ENCODE peak calls at places on chromosomes 13 and 19, in seven cellular contexts. S is AG04450; N is NCI-H2107; T is stimulated activated CD8-positive, alpha-beta memory T cell treated with anti-CD3 and anti-CD28 coated beads, Interleukin-4, amount 100 ng/mL, for 24 hours; Z is SW 1271; V is stomach; C is ascending aorta. E is an unnamed sample.

GRCh38 chr19:51690359-51691121 is 2.6 kb upstream of the SPACA6 start:
- DNase-seq in S (peak), Z (no peak), T (peak), N (peak), V (peak), C (no peak), E (peak)

GRCh38 chr13:99657848-99658265 is 156.6 kb downstream of the TM9SF2 start:
- DNase-seq in T (no peak), V (peak), Z (no peak), C (no peak), N (no peak), S (no peak), E (no peak)

GRCh38 chr19:41296323-41296935 is 13.5 kb upstream of the CCDC97 start:
- DNase-seq in C (no peak), N (no peak), V (no peak), T (no peak), S (no peak), Z (no peak), E (no peak)

GRCh38 chr19:10364644-10365043 is 15.7 kb downstream of the TYK2 start:
- DNase-seq in T (no peak), C (no peak), Z (no peak), N (no peak), V (no peak), S (no peak), E (no peak)

GRCh38 chr13:33275916-33276315 is 9.6 kb downstream of the STARD13 start:
- DNase-seq in V (no peak), Z (no peak), S (no peak), C (no peak), T (no peak), N (no peak), E (no peak)

GRCh38 chr13:29756506-29756905 is 93.9 kb downstream of the UBL3 start:
- DNase-seq in N (no peak), C (no peak), S (no peak), T (no peak), V (no peak), Z (no peak), E (no peak)

GRCh38 chr13:77767413-77767812 is 69.9 kb downstream of the SLAIN1 start:
- DNase-seq in Z (no peak), S (no peak), N (no peak), C (no peak), T (no peak), V (no peak), E (no peak)

GRCh38 chr19:14428882-14429416 is 4.2 kb upstream of the PKN1 start:
- DNase-seq in S (no peak), T (no peak), V (no peak), Z (no peak), N (no peak), C (no peak), E (peak)

GRCh38 chr13:60654405-60654804 is 257.4 kb downstream of the TDRD3 start:
- DNase-seq in T (no peak), N (no peak), S (no peak), Z (no peak), V (peak), C (no peak), E (no peak)

GRCh38 chr13:47843005-47843404 is 158.1 kb downstream of the SUCLA2 start:
- DNase-seq in C (no peak), Z (no peak), V (no peak), T (no peak), N (no peak), S (no peak), E (no peak)

GRCh38 chr19:3440082-3440481 is 40.2 kb downstream of the SMIM24 start:
- DNase-seq in V (peak), T (peak), Z (no peak), N (no peak), S (no peak), C (no peak), E (no peak)

GRCh38 chr13:98345103-98345899 is 168.2 kb upstream of the RNF113B start:
- DNase-seq in N (peak), T (no peak), V (peak), C (no peak), S (no peak), Z (no peak), E (no peak)

GRCh38 chr19:48419158-48419920 is 25.9 kb downstream of the GRIN2D start:
- DNase-seq in N (no peak), V (peak), T (peak), C (no peak), Z (no peak), S (no peak), E (peak)

GRCh38 chr19:18110833-18111232 is 13.3 kb downstream of the MAST3 start:
- DNase-seq in Z (no peak), C (no peak), N (no peak), V (peak), S (no peak), T (no peak), E (no peak)

GRCh38 chr19:46915386-46915785 is 54.6 kb downstream of the ARHGAP35 start:
- DNase-seq in C (no peak), S (no peak), T (no peak), V (no peak), Z (no peak), N (no peak), E (no peak)

GRCh38 chr13:42049454-42049780 is 969 bp downstream of the DGKH start:
- DNase-seq in N (no peak), T (no peak), S (no peak), Z (no peak), C (no peak), V (no peak), E (no peak)

GRCh38 chr13:109780880-109781383 is 5.5 kb downstream of the IRS2 start:
- DNase-seq in N (no peak), T (no peak), Z (no peak), C (no peak), S (no peak), V (no peak), E (no peak)

GRCh38 chr19:15264061-15264932 is 32.0 kb upstream of the EPHX3 start:
- DNase-seq in C (no peak), S (peak), V (peak), T (peak), N (peak), Z (no peak), E (peak)

GRCh38 chr13:48414501-48414900 is 1.6 kb upstream of the LPAR6 start:
- DNase-seq in S (no peak), T (no peak), Z (no peak), C (no peak), N (no peak), V (no peak), E (no peak)

GRCh38 chr13:92510416-92510815 is 716.2 kb upstream of the GPC6 start:
- DNase-seq in V (no peak), Z (no peak), S (peak), T (no peak), C (no peak), N (no peak), E (no peak)

E was measured in NCI-H1436.